ENCODE peak calls at places on chromosomes 2 and 18, in five cellular contexts. Y is lung, W is nephron progenitor cell, U is left ventricle myocardium inferior, K is LNCaP clone FGC. E is an unnamed sample.

GRCh38 chr18:77234504-77235365 is 14.9 kb upstream of the GALR1 start:
- DNase-seq in Y (no peak), U (no peak), K (no peak), W (no peak), E (no peak)

GRCh38 chr2:95525294-95526035 is 40.9 kb upstream of the TRIM43B start:
- DNase-seq in W (no peak), K (peak), U (peak), Y (peak), E (peak)

GRCh38 chr2:207167129-207167923 is 1.6 kb upstream of the KLF7 start:
- DNase-seq in U (no peak), K (no peak), Y (no peak), W (no peak), E (peak)

GRCh38 chr2:236644067-236644466 is 74.4 kb downstream of the ACKR3 start:
- DNase-seq in U (no peak), W (no peak), Y (no peak), K (no peak), E (no peak)

GRCh38 chr2:232893834-232894233 is 23.8 kb downstream of the SNORC start:
- DNase-seq in Y (no peak), U (peak), K (no peak), W (no peak), E (no peak)

GRCh38 chr18:51135795-51136194 is 61.7 kb downstream of the MEX3C start:
- DNase-seq in K (no peak), Y (no peak), W (no peak), U (no peak), E (no peak)

GRCh38 chr18:56873441-56874140 is 222.4 kb downstream of the WDR7 start:
- DNase-seq in W (peak), K (no peak), U (no peak), Y (no peak), E (no peak)

GRCh38 chr18:24173997-24174396 is 35.1 kb downstream of the CABYR start:
- DNase-seq in Y (no peak), W (no peak), K (no peak), U (no peak), E (no peak)

GRCh38 chr18:43582120-43582519 is 304.8 kb upstream of the SYT4 start:
- DNase-seq in K (no peak), W (no peak), U (no peak), Y (no peak), E (no peak)

GRCh38 chr2:105393373-105394055 is 5.3 kb downstream of the FHL2 start:
- DNase-seq in W (no peak), K (no peak), U (peak), Y (no peak), E (peak)

GRCh38 chr2:218716070-218716469 is 5.4 kb downstream of the TTLL4 start:
- DNase-seq in W (no peak), U (no peak), Y (no peak), K (no peak), E (peak)

GRCh38 chr2:218289639-218290315 is 2.5 kb downstream of the TMBIM1 start:
- DNase-seq in K (no peak), W (no peak), Y (no peak), U (no peak), E (peak)

DNA sequence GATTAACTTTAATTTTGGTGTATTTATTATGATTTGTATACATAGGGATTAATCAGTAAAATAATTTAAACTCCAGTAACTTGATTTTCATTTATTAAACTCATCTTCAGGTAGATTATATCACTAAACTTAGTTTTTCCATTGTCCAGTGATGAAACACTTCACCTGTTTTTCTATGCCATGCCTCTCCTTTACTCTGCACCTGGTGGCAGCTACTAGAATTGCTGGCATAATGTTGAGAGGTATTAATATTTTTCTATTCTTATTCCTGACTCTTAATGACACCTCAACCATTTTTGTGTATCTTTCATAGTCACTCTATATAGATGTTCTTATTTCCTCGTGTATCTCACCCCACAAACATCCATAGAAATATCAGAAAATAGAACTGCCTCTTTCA is 940.3 kb upstream of the CRIM1 start:
- DNase-seq in Y (no peak), U (no peak), K (no peak), W (no peak), E (no peak)
- TF ChIP-seq CTCF in Y (no peak), U (no peak), K (no peak), W (peak), E (peak)

GRCh38 chr2:28636491-28636890 is 115.1 kb upstream of the PPP1CB start:
- DNase-seq in W (no peak), Y (no peak), U (no peak), K (no peak), E (no peak)
- TF ChIP-seq CTCF in W (no peak), Y (no peak), U (no peak), K (no peak), E (no peak)

DNA sequence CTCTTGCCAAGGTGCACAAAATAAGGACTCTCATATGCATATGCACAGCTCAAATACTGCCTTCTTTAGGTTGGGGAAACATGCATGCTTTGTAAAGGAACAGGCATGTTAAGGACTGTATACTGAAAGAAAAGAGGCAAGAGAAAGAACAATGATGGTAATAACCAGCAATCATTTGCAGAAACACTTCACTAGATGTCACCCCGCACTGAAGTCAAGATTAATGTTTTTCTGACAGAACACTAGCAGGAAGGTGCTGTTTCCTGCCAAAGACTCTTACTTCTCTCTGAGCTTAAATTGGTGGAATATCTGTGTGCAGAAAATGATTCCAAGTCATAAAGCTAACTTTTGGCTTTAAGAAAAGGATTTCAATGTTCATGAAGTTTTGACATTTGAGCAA is 19.4 kb upstream of the CSRNP3 start:
- DNase-seq in K (no peak), Y (no peak), U (no peak), W (no peak), E (no peak)
- TF ChIP-seq CTCF in K (peak), Y (no peak), U (peak), W (no peak), E (no peak)

GRCh38 chr18:57906852-57907251 is 103.7 kb upstream of the ATP8B1 start:
- DNase-seq in U (no peak), W (no peak), K (no peak), Y (no peak), E (no peak)
- TF ChIP-seq CTCF in U (no peak), W (no peak), K (peak), Y (no peak), E (no peak)